ENCODE peak calls at places on chromosomes 13 and 19, in six cellular contexts. One of them, this sample, is unnamed.

GRCh38 chr19:55959996-55960675 is 12.5 kb downstream of the NLRP8 start:
- DNase-seq in effector memory CD4-positive, alpha-beta T cell: no peak
- DNase-seq in fibroblast of mammary gland: no peak
- DNase-seq in fibroblast of lung: no peak
- DNase-seq in AG09309: no peak
- DNase-seq in iPS DF 6.9: no peak
- DNase-seq in this sample: no peak

GRCh38 chr19:964761-965694 is 19.1 kb upstream of the WDR18 start:
- DNase-seq in effector memory CD4-positive, alpha-beta T cell: no peak
- DNase-seq in fibroblast of mammary gland: peak; percentile 47
- DNase-seq in fibroblast of lung: peak; percentile 23
- DNase-seq in AG09309: no peak
- DNase-seq in iPS DF 6.9: no peak
- DNase-seq in this sample: no peak

GRCh38 chr13:99546878-99547277 is 45.6 kb downstream of the TM9SF2 start:
- DNase-seq in effector memory CD4-positive, alpha-beta T cell: no peak
- DNase-seq in fibroblast of mammary gland: no peak
- DNase-seq in fibroblast of lung: no peak
- DNase-seq in AG09309: no peak
- DNase-seq in iPS DF 6.9: no peak
- DNase-seq in this sample: no peak

GRCh38 chr13:113557013-113557412 is 27.5 kb upstream of the TFDP1 start:
- DNase-seq in effector memory CD4-positive, alpha-beta T cell: no peak
- DNase-seq in fibroblast of mammary gland: no peak
- DNase-seq in fibroblast of lung: no peak
- DNase-seq in AG09309: no peak
- DNase-seq in iPS DF 6.9: no peak
- DNase-seq in this sample: no peak

GRCh38 chr19:32233091-32233490 is 112.3 kb upstream of the ZNF507 start:
- DNase-seq in effector memory CD4-positive, alpha-beta T cell: no peak
- DNase-seq in fibroblast of mammary gland: no peak
- DNase-seq in fibroblast of lung: no peak
- DNase-seq in AG09309: no peak
- DNase-seq in iPS DF 6.9: no peak
- DNase-seq in this sample: no peak

GRCh38 chr13:112768795-112769411 is 79.1 kb downstream of the ATP11A start:
- DNase-seq in effector memory CD4-positive, alpha-beta T cell: peak; percentile 2
- DNase-seq in fibroblast of mammary gland: no peak
- DNase-seq in fibroblast of lung: no peak
- DNase-seq in AG09309: no peak
- DNase-seq in iPS DF 6.9: no peak
- DNase-seq in this sample: no peak

GRCh38 chr13:31394491-31394890 is 194.7 kb downstream of the B3GLCT start:
- DNase-seq in effector memory CD4-positive, alpha-beta T cell: no peak
- DNase-seq in fibroblast of mammary gland: no peak
- DNase-seq in fibroblast of lung: no peak
- DNase-seq in AG09309: no peak
- DNase-seq in iPS DF 6.9: no peak
- DNase-seq in this sample: peak; percentile 22

GRCh38 chr19:45895519-45895972 is 6.9 kb downstream of the MYPOP start:
- DNase-seq in effector memory CD4-positive, alpha-beta T cell: no peak
- DNase-seq in fibroblast of mammary gland: no peak
- DNase-seq in fibroblast of lung: no peak
- DNase-seq in AG09309: no peak
- DNase-seq in iPS DF 6.9: no peak
- DNase-seq in this sample: no peak

GRCh38 chr19:56294557-56294956 is 20.1 kb downstream of the ZSCAN5A start:
- DNase-seq in effector memory CD4-positive, alpha-beta T cell: no peak
- DNase-seq in fibroblast of mammary gland: peak; percentile 33
- DNase-seq in fibroblast of lung: no peak
- DNase-seq in AG09309: no peak
- DNase-seq in iPS DF 6.9: no peak
- DNase-seq in this sample: peak; percentile 38

GRCh38 chr13:48236528-48237353 is 3.7 kb downstream of the ITM2B start:
- DNase-seq in effector memory CD4-positive, alpha-beta T cell: no peak
- DNase-seq in fibroblast of mammary gland: peak; percentile 68
- DNase-seq in fibroblast of lung: peak; percentile 37
- DNase-seq in AG09309: no peak
- DNase-seq in iPS DF 6.9: no peak
- DNase-seq in this sample: no peak

GRCh38 chr13:81487151-81487550 is 1146.2 kb upstream of the SPRY2 start:
- DNase-seq in effector memory CD4-positive, alpha-beta T cell: no peak
- DNase-seq in fibroblast of mammary gland: peak; percentile 1
- DNase-seq in fibroblast of lung: no peak
- DNase-seq in AG09309: no peak
- DNase-seq in iPS DF 6.9: peak; percentile 45
- DNase-seq in this sample: peak; percentile 7

GRCh38 chr13:99522288-99522687 is 21.0 kb downstream of the TM9SF2 start:
- DNase-seq in effector memory CD4-positive, alpha-beta T cell: no peak
- DNase-seq in fibroblast of mammary gland: no peak
- DNase-seq in fibroblast of lung: no peak
- DNase-seq in AG09309: no peak
- DNase-seq in iPS DF 6.9: no peak
- DNase-seq in this sample: no peak

GRCh38 chr19:36010402-36010801 is 1.8 kb upstream of the SYNE4 start:
- DNase-seq in effector memory CD4-positive, alpha-beta T cell: no peak
- DNase-seq in fibroblast of mammary gland: no peak
- DNase-seq in fibroblast of lung: no peak
- DNase-seq in AG09309: no peak
- DNase-seq in iPS DF 6.9: no peak
- DNase-seq in this sample: no peak

GRCh38 chr13:102586615-102587014 is 10.2 kb upstream of the TPP2 start:
- DNase-seq in effector memory CD4-positive, alpha-beta T cell: no peak
- DNase-seq in fibroblast of mammary gland: no peak
- DNase-seq in fibroblast of lung: no peak
- DNase-seq in AG09309: no peak
- DNase-seq in iPS DF 6.9: no peak
- DNase-seq in this sample: no peak

GRCh38 chr19:13102416-13102665 is 317 bp downstream of the LYL1 start:
- DNase-seq in effector memory CD4-positive, alpha-beta T cell: no peak
- DNase-seq in fibroblast of mammary gland: peak; percentile 51
- DNase-seq in fibroblast of lung: no peak
- DNase-seq in AG09309: no peak
- DNase-seq in iPS DF 6.9: no peak
- DNase-seq in this sample: no peak

GRCh38 chr19:13103585-13103923 is 896 bp upstream of the LYL1 start:
- DNase-seq in effector memory CD4-positive, alpha-beta T cell: no peak
- DNase-seq in fibroblast of mammary gland: no peak
- DNase-seq in fibroblast of lung: no peak
- DNase-seq in AG09309: no peak
- DNase-seq in iPS DF 6.9: no peak
- DNase-seq in this sample: no peak

GRCh38 chr19:13102666-13103584 is at the start of gene LYL1:
- DNase-seq in effector memory CD4-positive, alpha-beta T cell: no peak
- DNase-seq in fibroblast of mammary gland: no peak
- DNase-seq in fibroblast of lung: no peak
- DNase-seq in AG09309: no peak
- DNase-seq in iPS DF 6.9: no peak
- DNase-seq in this sample: no peak

GRCh38 chr19:13104848-13105646 is 2.4 kb upstream of the LYL1 start:
- DNase-seq in effector memory CD4-positive, alpha-beta T cell: no peak
- DNase-seq in fibroblast of mammary gland: no peak
- DNase-seq in fibroblast of lung: no peak
- DNase-seq in AG09309: no peak
- DNase-seq in iPS DF 6.9: no peak
- DNase-seq in this sample: no peak

DNA sequence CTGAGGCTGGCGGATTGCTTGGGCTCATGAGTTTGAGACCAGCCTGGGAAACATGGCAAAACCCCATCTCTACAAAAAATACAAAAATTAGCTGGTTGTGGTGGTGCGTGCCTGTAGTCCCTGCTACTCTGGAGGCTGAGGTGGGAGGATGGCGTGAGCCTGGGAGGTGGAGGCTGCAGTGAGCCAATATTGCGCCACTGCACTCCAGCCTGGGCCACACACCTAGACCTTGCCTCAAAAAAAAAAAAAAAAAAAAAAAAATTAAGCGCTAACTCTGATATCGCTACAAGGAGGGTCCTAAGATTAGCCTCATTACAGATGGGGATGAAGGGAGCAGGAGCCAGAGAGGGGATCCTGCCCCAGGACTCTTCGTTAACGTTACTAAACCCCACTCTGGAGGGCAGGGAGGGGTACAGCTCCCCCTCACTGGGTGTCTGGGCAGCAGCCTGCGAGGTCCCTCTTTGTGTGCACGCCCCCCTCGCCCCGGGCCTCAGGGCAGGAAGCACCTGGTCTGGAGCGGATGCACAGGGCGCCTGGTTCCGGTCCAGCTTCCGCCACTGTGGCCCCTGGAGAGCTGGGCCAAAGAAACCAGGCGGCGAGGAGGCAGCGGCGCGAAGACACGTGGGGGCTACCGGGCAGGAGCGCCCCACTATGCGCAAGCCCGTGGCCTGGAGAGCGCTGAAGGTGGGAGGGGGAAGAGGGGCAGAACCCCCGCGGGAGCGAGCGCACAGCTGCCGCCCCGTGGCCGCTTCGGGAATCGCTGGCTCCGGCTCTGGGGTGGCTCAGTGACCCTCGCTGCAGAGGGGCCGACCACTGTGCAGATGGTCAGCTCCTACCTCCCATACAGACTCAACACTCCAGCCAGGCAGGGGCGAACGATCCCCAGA is 1.5 kb upstream of the LYL1 start:
- DNase-seq in effector memory CD4-positive, alpha-beta T cell: peak; percentile 44
- DNase-seq in fibroblast of mammary gland: no peak
- DNase-seq in fibroblast of lung: no peak
- DNase-seq in AG09309: no peak
- DNase-seq in iPS DF 6.9: no peak
- DNase-seq in this sample: no peak
- H3K4me3 ChIP-seq in effector memory CD4-positive, alpha-beta T cell: peak overlapping the region; percentile 68
- H3K4me3 ChIP-seq in fibroblast of mammary gland: no peak overlapping the region
- H3K4me3 ChIP-seq in fibroblast of lung: no peak overlapping the region
- H3K4me3 ChIP-seq in AG09309: no peak overlapping the region
- H3K4me3 ChIP-seq in iPS DF 6.9: no peak overlapping the region
- H3K4me3 ChIP-seq in this sample: no peak overlapping the region

GRCh38 chr13:67225252-67226159 is 4.6 kb downstream of the PCDH9 start:
- DNase-seq in effector memory CD4-positive, alpha-beta T cell: no peak
- DNase-seq in fibroblast of mammary gland: no peak
- DNase-seq in fibroblast of lung: no peak
- DNase-seq in AG09309: no peak
- DNase-seq in iPS DF 6.9: no peak
- DNase-seq in this sample: no peak

GRCh38 chr13:67226686-67227085 is 3.5 kb downstream of the PCDH9 start:
- DNase-seq in effector memory CD4-positive, alpha-beta T cell: no peak
- DNase-seq in fibroblast of mammary gland: no peak
- DNase-seq in fibroblast of lung: no peak
- DNase-seq in AG09309: no peak
- DNase-seq in iPS DF 6.9: no peak
- DNase-seq in this sample: no peak

GRCh38 chr13:67228031-67228430 is 2.1 kb downstream of the PCDH9 start:
- DNase-seq in effector memory CD4-positive, alpha-beta T cell: no peak
- DNase-seq in fibroblast of mammary gland: no peak
- DNase-seq in fibroblast of lung: no peak
- DNase-seq in AG09309: no peak
- DNase-seq in iPS DF 6.9: no peak
- DNase-seq in this sample: no peak

GRCh38 chr13:67228909-67229308 is 1.2 kb downstream of the PCDH9 start:
- DNase-seq in effector memory CD4-positive, alpha-beta T cell: no peak
- DNase-seq in fibroblast of mammary gland: peak; percentile 31
- DNase-seq in fibroblast of lung: peak; percentile 32
- DNase-seq in AG09309: no peak
- DNase-seq in iPS DF 6.9: no peak
- DNase-seq in this sample: peak; percentile 33

GRCh38 chr13:67227131-67227983 is 2.8 kb downstream of the PCDH9 start:
- DNase-seq in effector memory CD4-positive, alpha-beta T cell: no peak
- DNase-seq in fibroblast of mammary gland: no peak
- DNase-seq in fibroblast of lung: no peak
- DNase-seq in AG09309: no peak
- DNase-seq in iPS DF 6.9: no peak
- DNase-seq in this sample: no peak
- H3K4me3 ChIP-seq in effector memory CD4-positive, alpha-beta T cell: no peak overlapping the region
- H3K4me3 ChIP-seq in fibroblast of mammary gland: no peak overlapping the region
- H3K4me3 ChIP-seq in fibroblast of lung: no peak overlapping the region
- H3K4me3 ChIP-seq in AG09309: no peak overlapping the region
- H3K4me3 ChIP-seq in iPS DF 6.9: no peak overlapping the region
- H3K4me3 ChIP-seq in this sample: peak overlapping the region; percentile 80

GRCh38 chr19:2610637-2611482 is 91.6 kb downstream of the GNG7 start:
- DNase-seq in effector memory CD4-positive, alpha-beta T cell: peak; percentile 74
- DNase-seq in fibroblast of mammary gland: peak; percentile 91
- DNase-seq in fibroblast of lung: peak; percentile 89
- DNase-seq in AG09309: peak; percentile 84
- DNase-seq in iPS DF 6.9: peak; percentile 84
- DNase-seq in this sample: peak; percentile 95

GRCh38 chr19:2615782-2616181 is 86.7 kb downstream of the GNG7 start:
- DNase-seq in effector memory CD4-positive, alpha-beta T cell: no peak
- DNase-seq in fibroblast of mammary gland: no peak
- DNase-seq in fibroblast of lung: no peak
- DNase-seq in AG09309: no peak
- DNase-seq in iPS DF 6.9: no peak
- DNase-seq in this sample: no peak

GRCh38 chr19:2612619-2613249 is 89.8 kb downstream of the GNG7 start:
- DNase-seq in effector memory CD4-positive, alpha-beta T cell: no peak
- DNase-seq in fibroblast of mammary gland: no peak
- DNase-seq in fibroblast of lung: no peak
- DNase-seq in AG09309: no peak
- DNase-seq in iPS DF 6.9: no peak
- DNase-seq in this sample: no peak

GRCh38 chr19:2611483-2612464 is 90.7 kb downstream of the GNG7 start:
- DNase-seq in effector memory CD4-positive, alpha-beta T cell: no peak
- DNase-seq in fibroblast of mammary gland: no peak
- DNase-seq in fibroblast of lung: no peak
- DNase-seq in AG09309: no peak
- DNase-seq in iPS DF 6.9: no peak
- DNase-seq in this sample: no peak

DNA sequence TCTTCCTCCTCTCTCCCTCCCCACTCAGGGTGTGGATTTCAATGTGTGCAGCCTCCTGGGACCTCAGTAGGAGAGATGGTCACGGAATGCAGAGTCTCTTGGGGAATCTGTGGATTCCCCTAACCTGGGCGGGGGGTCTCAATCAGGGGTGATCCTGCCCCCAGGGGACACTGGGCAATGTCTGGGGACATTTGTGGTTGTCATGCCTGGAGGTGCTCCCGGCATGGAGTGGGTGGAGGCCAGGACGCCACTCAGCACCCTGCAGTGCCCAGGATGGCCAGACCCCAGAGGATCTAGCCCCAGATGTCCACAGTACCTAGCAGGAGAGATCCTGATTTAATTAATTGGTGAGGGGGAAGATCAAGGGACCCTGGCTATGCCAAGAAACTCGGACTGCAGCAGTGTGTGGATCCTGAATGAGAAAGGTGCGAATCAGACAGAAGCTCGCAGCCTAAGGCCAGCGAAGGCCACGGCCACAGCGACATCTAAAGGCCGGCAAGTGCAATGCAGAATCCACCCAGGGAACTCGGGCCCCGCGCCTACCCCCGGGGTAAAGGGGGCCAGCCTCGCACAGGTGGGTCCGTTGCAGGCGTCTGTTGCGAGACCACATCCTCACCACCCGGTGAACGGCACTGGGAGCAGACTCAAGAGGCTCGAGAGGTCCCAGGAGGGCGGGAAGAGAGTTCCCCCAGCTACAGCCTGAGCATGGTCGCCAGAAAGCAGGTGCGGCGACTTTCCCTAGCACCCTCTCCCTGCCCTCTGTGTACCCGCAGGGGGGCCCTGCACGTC is 88.8 kb downstream of the GNG7 start:
- DNase-seq in effector memory CD4-positive, alpha-beta T cell: no peak
- DNase-seq in fibroblast of mammary gland: peak; percentile 36
- DNase-seq in fibroblast of lung: peak; percentile 42
- DNase-seq in AG09309: no peak
- DNase-seq in iPS DF 6.9: no peak
- DNase-seq in this sample: no peak
- H3K4me3 ChIP-seq in effector memory CD4-positive, alpha-beta T cell: no peak overlapping the region
- H3K4me3 ChIP-seq in fibroblast of mammary gland: no peak overlapping the region
- H3K4me3 ChIP-seq in fibroblast of lung: no peak overlapping the region
- H3K4me3 ChIP-seq in AG09309: no peak overlapping the region
- H3K4me3 ChIP-seq in iPS DF 6.9: no peak overlapping the region
- H3K4me3 ChIP-seq in this sample: no peak overlapping the region

GRCh38 chr13:24745861-24746617 is 17.9 kb upstream of the RNF17 start:
- DNase-seq in effector memory CD4-positive, alpha-beta T cell: no peak
- DNase-seq in fibroblast of mammary gland: no peak
- DNase-seq in fibroblast of lung: no peak
- DNase-seq in AG09309: no peak
- DNase-seq in iPS DF 6.9: no peak
- DNase-seq in this sample: peak; percentile 5
- H3K4me3 ChIP-seq in effector memory CD4-positive, alpha-beta T cell: no peak overlapping the region
- H3K4me3 ChIP-seq in fibroblast of mammary gland: no peak overlapping the region
- H3K4me3 ChIP-seq in fibroblast of lung: no peak overlapping the region
- H3K4me3 ChIP-seq in AG09309: no peak overlapping the region
- H3K4me3 ChIP-seq in iPS DF 6.9: peak overlapping the region; percentile 41
- H3K4me3 ChIP-seq in this sample: no peak overlapping the region

This sample was measured in astrocyte of the spinal cord.